ENCODE peak calls at places on chromosome 4, in seven cellular contexts. S is fibroblast of lung, T is upper lobe of left lung, W is sigmoid colon, C is BJ, G is OCI-LY7, I is transverse colon. B is an unnamed sample.

GRCh38 chr4:157128395-157128794 is 52.4 kb downstream of the GLRB start:
- DNase-seq in S (peak), I (no peak), G (no peak), C (no peak), W (no peak), T (no peak), B (peak)

GRCh38 chr4:183303278-183303677 is 16.8 kb downstream of the CLDN22 start:
- DNase-seq in T (no peak), G (no peak), S (no peak), W (no peak), I (no peak), C (no peak), B (no peak)

GRCh38 chr4:31295081-31295480 is 574.9 kb downstream of the PCDH7 start:
- DNase-seq in W (no peak), S (no peak), C (no peak), T (no peak), G (no peak), I (no peak), B (no peak)

GRCh38 chr4:1033840-1034551 is 22.6 kb downstream of the FGFRL1 start:
- DNase-seq in W (no peak), T (no peak), C (no peak), S (peak), G (no peak), I (no peak), B (peak)

GRCh38 chr4:169407217-169407845 is 136.6 kb upstream of the SH3RF1 start:
- DNase-seq in S (peak), I (no peak), G (no peak), W (no peak), T (no peak), C (no peak), B (peak)

GRCh38 chr4:3292571-3293409 is at the start of gene RGS12:
- DNase-seq in S (peak), T (peak), G (peak), I (peak), W (peak), C (peak), B (peak)

GRCh38 chr4:123941306-123941705 is 544.7 kb downstream of the SPRY1 start:
- DNase-seq in T (no peak), C (peak), G (no peak), W (no peak), I (no peak), S (no peak), B (peak)

GRCh38 chr4:114036864-114037263 is 57.4 kb upstream of the ARSJ start:
- DNase-seq in C (no peak), I (no peak), G (no peak), T (no peak), W (no peak), S (no peak), B (no peak)

GRCh38 chr4:144572660-144573059 is 73.3 kb upstream of the HHIP start:
- DNase-seq in S (no peak), T (no peak), W (no peak), C (no peak), G (no peak), I (no peak), B (no peak)

GRCh38 chr4:55079451-55080173 is 45.8 kb downstream of the KDR start:
- DNase-seq in G (no peak), C (no peak), T (peak), S (no peak), I (no peak), W (no peak), B (peak)

GRCh38 chr4:541271-541670 is 34.8 kb downstream of the TMEM271 start:
- DNase-seq in C (no peak), T (no peak), S (no peak), G (no peak), W (no peak), I (no peak), B (no peak)

GRCh38 chr4:119559044-119559647 is 69.5 kb downstream of the PDE5A start:
- DNase-seq in S (peak), T (no peak), I (no peak), G (peak), C (peak), W (no peak), B (peak)

GRCh38 chr4:51853027-51853682 is 10.2 kb downstream of the DCUN1D4 start:
- DNase-seq in T (no peak), I (peak), S (no peak), G (no peak), W (no peak), C (no peak), B (no peak)

GRCh38 chr4:120773641-120774040 is 148.9 kb downstream of the PRDM5 start:
- DNase-seq in T (no peak), I (no peak), S (peak), G (peak), C (no peak), W (no peak), B (no peak)

GRCh38 chr4:136392576-136392975 is 1139.7 kb downstream of the PCDH18 start:
- DNase-seq in C (no peak), S (peak), G (no peak), T (no peak), W (no peak), I (no peak), B (no peak)

GRCh38 chr4:93660036-93660435 is 168.5 kb upstream of the ATOH1 start:
- DNase-seq in W (no peak), G (no peak), T (no peak), C (no peak), S (no peak), I (no peak), B (no peak)

GRCh38 chr4:41933997-41934812 is 1.0 kb upstream of the TMEM33 start:
- DNase-seq in T (no peak), I (no peak), S (no peak), C (no peak), W (no peak), G (no peak), B (no peak)

GRCh38 chr4:109072595-109072994 is 229.9 kb downstream of the COL25A1 start:
- DNase-seq in C (peak), I (no peak), G (no peak), S (peak), T (no peak), W (no peak), B (peak)

GRCh38 chr4:22500831-22501714 is 14.8 kb downstream of the ADGRA3 start:
- DNase-seq in G (no peak), S (no peak), I (peak), C (no peak), W (no peak), T (peak), B (peak)

GRCh38 chr4:7547368-7548040 is 112.8 kb upstream of the PSAPL1 start:
- DNase-seq in C (no peak), G (no peak), I (no peak), T (no peak), S (no peak), W (no peak), B (peak)

GRCh38 chr4:41572414-41572986 is 34.5 kb downstream of the LIMCH1 start:
- DNase-seq in C (peak), W (no peak), I (no peak), T (no peak), G (no peak), S (no peak), B (no peak)

GRCh38 chr4:113101669-113102068 is 52.2 kb downstream of the ANK2 start:
- DNase-seq in T (no peak), C (peak), I (no peak), G (no peak), W (no peak), S (no peak), B (peak)

GRCh38 chr4:164221631-164222030 is 532.3 kb upstream of the SMIM31 start:
- DNase-seq in C (no peak), G (no peak), T (no peak), S (no peak), W (no peak), I (no peak), B (no peak)

GRCh38 chr4:26583538-26583864 is 383 bp upstream of the TBC1D19 start:
- DNase-seq in W (no peak), C (no peak), G (no peak), T (no peak), I (no peak), S (no peak), B (no peak)

GRCh38 chr4:14582658-14583057 is 419.6 kb upstream of the CPEB2 start:
- DNase-seq in G (no peak), S (no peak), T (no peak), W (no peak), C (no peak), I (no peak), B (no peak)

GRCh38 chr4:13248621-13249298 is 235.4 kb downstream of the RAB28 start:
- DNase-seq in G (no peak), I (no peak), T (no peak), W (no peak), C (no peak), S (no peak), B (peak)

GRCh38 chr4:5919044-5919443 is 26.2 kb upstream of the CRMP1 start:
- DNase-seq in G (no peak), S (no peak), T (no peak), I (no peak), W (no peak), C (no peak), B (no peak)

GRCh38 chr4:38382492-38382891 is 281.5 kb upstream of the KLF3 start:
- DNase-seq in G (no peak), I (no peak), C (no peak), S (no peak), T (no peak), W (no peak), B (no peak)

GRCh38 chr4:183333983-183334382 is 11.8 kb upstream of the CLDN24 start:
- DNase-seq in T (no peak), S (no peak), C (no peak), I (no peak), G (no peak), W (no peak), B (no peak)

GRCh38 chr4:127781303-127782024 is 658 bp upstream of the HSPA4L start:
- DNase-seq in I (peak), C (no peak), G (no peak), S (peak), T (peak), W (peak), B (peak)

GRCh38 chr4:14743601-14744000 is 258.7 kb upstream of the CPEB2 start:
- DNase-seq in W (no peak), G (no peak), I (no peak), S (no peak), T (no peak), C (no peak), B (peak)

GRCh38 chr4:177393236-177393635 is 49.0 kb downstream of the AGA start:
- DNase-seq in I (peak), S (no peak), W (no peak), G (no peak), C (no peak), T (no peak), B (no peak)

GRCh38 chr4:153538408-153539057 is 72.4 kb downstream of the TMEM131L start:
- DNase-seq in C (no peak), I (no peak), G (no peak), S (peak), T (peak), W (peak), B (peak)

DNA sequence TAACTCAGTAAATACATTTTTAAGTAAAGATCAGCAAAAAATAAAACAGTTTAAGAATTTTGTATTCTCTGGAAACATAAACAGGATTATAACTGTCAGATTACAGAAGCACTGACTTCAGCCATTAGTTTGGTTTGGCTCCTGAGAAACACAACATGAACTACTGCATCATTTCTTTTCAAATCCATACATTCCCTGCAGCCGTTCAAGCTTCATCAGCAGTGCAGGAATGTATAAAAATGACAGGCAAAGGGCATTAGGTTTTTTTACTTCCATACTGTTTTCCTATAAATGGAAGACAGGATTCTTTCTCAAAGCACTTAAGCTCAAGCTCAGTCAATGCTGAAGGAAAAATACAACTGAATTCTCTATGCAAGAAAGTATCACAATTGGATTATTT is 4.2 kb upstream of the MAB21L2 start:
- DNase-seq in G (no peak), I (no peak), S (no peak), W (no peak), T (no peak), C (no peak), B (no peak)
- H3K4me3 ChIP-seq in G (no peak), I (no peak), S (no peak), W (peak), T (no peak), C (no peak), B (no peak)

GRCh38 chr4:106195435-106195950 is 120.5 kb downstream of the TBCK start:
- DNase-seq in W (no peak), S (no peak), I (no peak), G (no peak), T (no peak), C (no peak), B (no peak)

GRCh38 chr4:106201373-106201772 is 114.6 kb downstream of the TBCK start:
- DNase-seq in S (peak), I (no peak), T (no peak), G (peak), C (no peak), W (no peak), B (peak)
- TF ChIP-seq CTCF in S (peak), I (no peak), T (no peak), G (peak), C (peak), W (no peak), B (peak)

GRCh38 chr4:88697113-88697512 is 516 bp downstream of the NAP1L5 start:
- DNase-seq in W (peak), I (peak), C (no peak), G (no peak), S (peak), T (no peak), B (peak)

GRCh38 chr4:88693792-88694191 is 3.8 kb downstream of the NAP1L5 start:
- DNase-seq in I (no peak), S (no peak), W (no peak), C (no peak), T (no peak), G (no peak), B (no peak)

GRCh38 chr4:88698539-88698938 is 910 bp upstream of the NAP1L5 start:
- DNase-seq in I (no peak), C (no peak), S (no peak), W (no peak), T (no peak), G (no peak), B (no peak)

GRCh38 chr4:88697588-88698329 is at the start of gene NAP1L5:
- DNase-seq in W (peak), C (no peak), I (peak), S (peak), G (peak), T (peak), B (peak)

DNA sequence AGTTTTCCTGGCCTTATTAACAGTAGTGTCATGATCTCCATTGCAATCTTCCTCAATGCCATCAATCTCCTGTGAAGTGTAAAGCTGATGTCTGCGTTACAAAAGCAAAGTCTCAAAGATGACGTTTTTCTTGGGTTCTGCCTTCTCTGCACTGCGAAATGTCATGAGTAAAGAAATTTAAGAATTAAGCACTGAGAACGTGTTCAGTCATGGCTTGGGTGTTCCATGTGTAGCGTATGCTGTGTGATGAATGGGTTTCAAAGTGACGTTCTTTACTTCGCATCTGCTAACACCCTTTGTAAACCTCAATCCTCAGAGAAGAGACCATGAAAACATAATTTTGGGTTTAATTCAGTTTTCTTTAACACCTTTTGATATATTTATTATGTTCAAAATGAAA is 1.0 kb downstream of the NAP1L5 start:
- DNase-seq in T (no peak), W (no peak), S (peak), I (no peak), G (no peak), C (no peak), B (no peak)
- H3K4me3 ChIP-seq in T (peak), W (peak), S (peak), I (no peak), G (no peak), C (peak), B (peak)

GRCh38 chr4:56430203-56430602 is 5.2 kb downstream of the PPAT start:
- DNase-seq in I (no peak), G (no peak), S (no peak), C (no peak), W (no peak), T (no peak), B (no peak)

GRCh38 chr4:56435748-56436442 is at the start of gene PAICS:
- DNase-seq in C (peak), S (peak), G (peak), I (peak), T (peak), W (peak), B (peak)

GRCh38 chr4:56433280-56433679 is 2.1 kb downstream of the PPAT start:
- DNase-seq in I (no peak), T (no peak), C (no peak), W (no peak), S (no peak), G (no peak), B (no peak)

GRCh38 chr4:56434599-56435000 is 815 bp downstream of the PPAT start:
- DNase-seq in I (no peak), C (no peak), S (peak), G (no peak), W (no peak), T (peak), B (peak)

GRCh38 chr4:56435001-56435747 is at the start of gene PPAT:
- DNase-seq in C (peak), S (peak), I (peak), W (peak), T (peak), G (peak), B (peak)
- TF ChIP-seq CTCF in C (peak), S (peak), I (peak), W (no peak), T (peak), G (no peak), B (peak)

GRCh38 chr4:61079427-61079826 is 120.7 kb upstream of the ADGRL3 start:
- DNase-seq in G (no peak), I (no peak), W (no peak), S (no peak), T (no peak), C (no peak), B (no peak)
- H3K4me3 ChIP-seq in G (no peak), I (no peak), W (no peak), S (no peak), T (no peak), C (no peak), B (no peak)

DNA sequence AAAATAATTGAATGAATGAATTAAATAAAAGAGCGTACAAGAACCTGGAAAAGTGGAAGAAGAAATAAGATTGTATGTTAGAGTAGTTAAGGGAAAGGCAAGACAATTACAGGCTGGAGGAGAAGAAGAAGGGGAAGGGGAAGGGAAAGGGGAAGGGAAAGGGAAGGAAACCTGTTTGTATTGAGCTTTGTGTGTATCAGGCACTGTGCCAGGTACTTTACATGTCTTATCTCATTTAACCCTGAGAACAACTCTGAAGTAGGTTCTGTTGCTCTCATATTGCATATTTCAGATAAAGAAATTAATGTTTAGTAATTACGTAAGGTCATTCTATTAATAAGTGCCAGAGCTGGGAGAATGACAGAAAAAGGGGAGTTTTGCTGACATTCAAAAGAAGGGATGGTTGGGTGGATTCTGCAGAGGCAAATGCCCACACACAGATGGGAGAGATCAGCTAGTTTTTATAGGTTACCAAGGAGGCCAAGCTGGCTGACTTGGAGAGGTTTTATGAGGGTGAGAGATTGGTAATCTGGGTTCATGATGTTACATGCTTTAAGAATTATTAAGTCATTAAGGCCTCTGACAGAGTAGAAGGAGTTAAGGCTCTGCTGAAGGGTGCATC is 92.3 kb upstream of the LCORL start:
- DNase-seq in G (no peak), S (no peak), C (no peak), W (no peak), I (no peak), T (no peak), B (no peak)
- TF ChIP-seq CTCF in G (no peak), S (no peak), C (no peak), W (no peak), I (no peak), T (no peak), B (no peak)

GRCh38 chr4:54061873-54062272 is 2.5 kb downstream of the CHIC2 start:
- DNase-seq in T (no peak), S (no peak), C (no peak), I (no peak), W (no peak), G (no peak), B (no peak)
- H3K4me3 ChIP-seq in T (peak), S (peak), C (peak), I (no peak), W (peak), G (peak), B (peak)

B was measured in AG10803.